ENCODE peak calls at places on chromosomes 2 and 18, in four cellular contexts. E is AG10803; B is heart left ventricle; X is activated CD4-positive, alpha-beta T cell treated with anti-CD3 and anti-CD28 coated beads, Interleukin-2, amount 50 U/mL, for 1 hour. J is an unnamed sample.

GRCh38 chr2:177419274-177419673 is 26.7 kb downstream of the AGPS start:
- DNase-seq in X (no peak), E (peak; percentile 80), B (no peak), J (no peak)

GRCh38 chr2:73080321-73081131 is 9.0 kb upstream of the SFXN5 start:
- DNase-seq in B (no peak), X (no peak), E (no peak), J (no peak)

GRCh38 chr2:174171686-174172445 is 76.5 kb downstream of the OLA1 start:
- DNase-seq in X (no peak), E (no peak), B (no peak), J (no peak)

GRCh38 chr2:27720004-27720551 is 51.4 kb upstream of the MRPL33 start:
- DNase-seq in X (no peak), B (no peak), E (peak; percentile 86), J (peak; percentile 92)

GRCh38 chr18:13811993-13812392 is 12.0 kb upstream of the MC5R start:
- DNase-seq in B (no peak), X (no peak), E (no peak), J (no peak)

GRCh38 chr18:57881818-57882413 is 78.8 kb upstream of the ATP8B1 start:
- DNase-seq in B (peak; percentile 44), E (peak; percentile 83), X (peak; percentile 38), J (peak; percentile 75)

GRCh38 chr18:48191494-48191893 is 217.7 kb downstream of the ZBTB7C start:
- DNase-seq in X (no peak), E (no peak), B (no peak), J (no peak)

GRCh38 chr18:45275367-45276113 is 339.7 kb upstream of the SLC14A2 start:
- DNase-seq in X (no peak), E (no peak), B (no peak), J (no peak)

GRCh38 chr2:241885701-241886643 is 16.4 kb downstream of the RTP5 start:
- DNase-seq in X (no peak), E (no peak), B (no peak), J (no peak)

GRCh38 chr2:197152451-197153228 is 157.9 kb downstream of the ANKRD44 start:
- DNase-seq in X (peak; percentile 8), B (no peak), E (peak; percentile 61), J (no peak)

GRCh38 chr2:71471276-71471675 is 17.9 kb downstream of the DYSF start:
- DNase-seq in X (no peak), B (no peak), E (peak; percentile 76), J (peak; percentile 63)

GRCh38 chr18:36127866-36128845 is 984 bp downstream of the SLC39A6 start:
- DNase-seq in B (no peak), X (no peak), E (peak; percentile 23), J (peak; percentile 51)

GRCh38 chr2:143294068-143294467 is 164.8 kb downstream of the ARHGAP15 start:
- DNase-seq in B (no peak), X (no peak), E (no peak), J (no peak)

GRCh38 chr18:6482198-6482977 is 67.7 kb upstream of the L3MBTL4 start:
- DNase-seq in X (no peak), E (peak; percentile 77), B (peak; percentile 81), J (peak; percentile 3)

GRCh38 chr18:43108469-43108868 is 7.0 kb downstream of the RIT2 start:
- DNase-seq in E (no peak), B (no peak), X (no peak), J (no peak)

GRCh38 chr2:2172516-2172915 is 158.6 kb downstream of the MYT1L start:
- DNase-seq in E (no peak), X (no peak), B (no peak), J (no peak)

GRCh38 chr2:127770973-127771735 is 39.8 kb downstream of the WDR33 start:
- DNase-seq in B (no peak), E (peak; percentile 79), X (no peak), J (no peak)

GRCh38 chr2:191351298-191351697 is 106.1 kb downstream of the MYO1B start:
- DNase-seq in B (no peak), X (no peak), E (peak; percentile 65), J (no peak)

GRCh38 chr2:86042256-86043168 is 63.2 kb downstream of the POLR1A start:
- DNase-seq in E (no peak), X (no peak), B (no peak), J (no peak)

GRCh38 chr2:155223781-155224406 is 525.4 kb downstream of the KCNJ3 start:
- DNase-seq in X (no peak), B (no peak), E (no peak), J (no peak)

GRCh38 chr2:118250463-118250862 is 162.2 kb downstream of the INSIG2 start:
- DNase-seq in E (peak; percentile 54), X (no peak), B (no peak), J (no peak)

GRCh38 chr2:43005975-43006833 is 213.8 kb upstream of the HAAO start:
- DNase-seq in B (no peak), X (no peak), E (no peak), J (no peak)

GRCh38 chr2:112627060-112628040 is 18.4 kb upstream of the SLC20A1 start:
- DNase-seq in X (no peak), B (peak; percentile 66), E (peak; percentile 94), J (peak; percentile 80)